ENCODE peak calls at places on chromosomes 16 and 17, in five cellular contexts. One of them, this sample, is unnamed.

GRCh38 chr16:55282441-55282840 is 41.6 kb upstream of the IRX6 start:
- DNase-seq in Peyer's patch: no peak
- DNase-seq in A549: no peak
- DNase-seq in heart left ventricle: no peak
- DNase-seq in cardiac muscle cell: no peak
- DNase-seq in this sample: no peak

GRCh38 chr17:32621612-32622312 is 135.0 kb downstream of the CDK5R1 start:
- DNase-seq in A549: no peak
- DNase-seq in Peyer's patch: no peak
- DNase-seq in heart left ventricle: no peak
- DNase-seq in cardiac muscle cell: no peak
- DNase-seq in this sample: no peak

GRCh38 chr16:89369266-89369895 is 121.0 kb downstream of the ANKRD11 start:
- DNase-seq in heart left ventricle: no peak
- DNase-seq in Peyer's patch: no peak
- DNase-seq in A549: no peak
- DNase-seq in cardiac muscle cell: no peak
- DNase-seq in this sample: no peak

GRCh38 chr17:13864551-13864950 is 204.8 kb upstream of the COX10 start:
- DNase-seq in heart left ventricle: no peak
- DNase-seq in cardiac muscle cell: no peak
- DNase-seq in A549: no peak
- DNase-seq in Peyer's patch: no peak
- DNase-seq in this sample: no peak

GRCh38 chr17:73261952-73262675 is 434 bp upstream of the CPSF4L start:
- DNase-seq in cardiac muscle cell: no peak
- DNase-seq in heart left ventricle: no peak
- DNase-seq in Peyer's patch: no peak
- DNase-seq in A549: no peak
- DNase-seq in this sample: no peak

GRCh38 chr17:39926588-39927100 is 757 bp downstream of the ORMDL3 start:
- DNase-seq in Peyer's patch: peak
- DNase-seq in cardiac muscle cell: peak
- DNase-seq in A549: peak
- DNase-seq in heart left ventricle: peak
- DNase-seq in this sample: peak

GRCh38 chr16:54241525-54241924 is 45.1 kb downstream of the IRX3 start:
- DNase-seq in Peyer's patch: no peak
- DNase-seq in cardiac muscle cell: no peak
- DNase-seq in A549: no peak
- DNase-seq in heart left ventricle: peak
- DNase-seq in this sample: no peak

GRCh38 chr16:29978564-29979270 is 5.0 kb downstream of the TAOK2 start:
- DNase-seq in A549: no peak
- DNase-seq in cardiac muscle cell: no peak
- DNase-seq in heart left ventricle: no peak
- DNase-seq in Peyer's patch: no peak
- DNase-seq in this sample: peak

GRCh38 chr16:9395958-9396359 is 304.5 kb downstream of the HAPSTR1 start:
- DNase-seq in heart left ventricle: no peak
- DNase-seq in A549: no peak
- DNase-seq in cardiac muscle cell: no peak
- DNase-seq in Peyer's patch: no peak
- DNase-seq in this sample: no peak

GRCh38 chr17:66655861-66656260 is 179.1 kb upstream of the CACNG5 start:
- DNase-seq in A549: no peak
- DNase-seq in heart left ventricle: no peak
- DNase-seq in cardiac muscle cell: no peak
- DNase-seq in Peyer's patch: no peak
- DNase-seq in this sample: no peak

GRCh38 chr16:14024300-14024699 is 46.8 kb upstream of the MRTFB start:
- DNase-seq in A549: no peak
- DNase-seq in heart left ventricle: no peak
- DNase-seq in cardiac muscle cell: no peak
- DNase-seq in Peyer's patch: no peak
- DNase-seq in this sample: no peak

GRCh38 chr16:57970971-57971370 is at the start of gene CNGB1:
- DNase-seq in A549: no peak
- DNase-seq in Peyer's patch: no peak
- DNase-seq in cardiac muscle cell: no peak
- DNase-seq in heart left ventricle: no peak
- DNase-seq in this sample: no peak

GRCh38 chr16:81713295-81713772 is 65.8 kb upstream of the PLCG2 start:
- DNase-seq in heart left ventricle: no peak
- DNase-seq in A549: no peak
- DNase-seq in cardiac muscle cell: no peak
- DNase-seq in Peyer's patch: no peak
- DNase-seq in this sample: no peak

GRCh38 chr16:84608281-84608680 is 9.6 kb downstream of the COTL1 start:
- DNase-seq in Peyer's patch: peak
- DNase-seq in A549: no peak
- DNase-seq in heart left ventricle: no peak
- DNase-seq in cardiac muscle cell: no peak
- DNase-seq in this sample: no peak

GRCh38 chr17:80259642-80260535 is 763 bp upstream of the RNF213 start:
- DNase-seq in heart left ventricle: peak
- DNase-seq in Peyer's patch: peak
- DNase-seq in cardiac muscle cell: peak
- DNase-seq in A549: peak
- DNase-seq in this sample: peak

GRCh38 chr17:38743556-38744171 is 4.5 kb downstream of the PCGF2 start:
- DNase-seq in heart left ventricle: no peak
- DNase-seq in cardiac muscle cell: no peak
- DNase-seq in A549: no peak
- DNase-seq in Peyer's patch: no peak
- DNase-seq in this sample: peak

GRCh38 chr16:49068224-49068623 is 213.4 kb downstream of the CBLN1 start:
- DNase-seq in heart left ventricle: no peak
- DNase-seq in Peyer's patch: no peak
- DNase-seq in A549: no peak
- DNase-seq in cardiac muscle cell: no peak
- DNase-seq in this sample: no peak

GRCh38 chr17:56756536-56756935 is 77.2 kb downstream of the C17orf67 start:
- DNase-seq in A549: peak
- DNase-seq in Peyer's patch: no peak
- DNase-seq in cardiac muscle cell: no peak
- DNase-seq in heart left ventricle: no peak
- DNase-seq in this sample: no peak

GRCh38 chr17:37476431-37477130 is 13.1 kb upstream of the DUSP14 start:
- DNase-seq in A549: no peak
- DNase-seq in heart left ventricle: peak
- DNase-seq in Peyer's patch: no peak
- DNase-seq in cardiac muscle cell: no peak
- DNase-seq in this sample: no peak

GRCh38 chr17:4673169-4673568 is 30.8 kb downstream of the PELP1 start:
- DNase-seq in Peyer's patch: no peak
- DNase-seq in A549: no peak
- DNase-seq in cardiac muscle cell: no peak
- DNase-seq in heart left ventricle: no peak
- DNase-seq in this sample: no peak

GRCh38 chr17:67125924-67126323 is 81.6 kb downstream of the CACNG1 start:
- DNase-seq in heart left ventricle: no peak
- DNase-seq in cardiac muscle cell: no peak
- DNase-seq in Peyer's patch: no peak
- DNase-seq in A549: no peak
- DNase-seq in this sample: no peak

GRCh38 chr17:46751425-46751824 is 67.1 kb downstream of the WNT3 start:
- DNase-seq in cardiac muscle cell: no peak
- DNase-seq in Peyer's patch: no peak
- DNase-seq in A549: no peak
- DNase-seq in heart left ventricle: no peak
- DNase-seq in this sample: no peak

GRCh38 chr17:58303981-58304734 is 23.4 kb upstream of the MPO start:
- DNase-seq in cardiac muscle cell: peak
- DNase-seq in heart left ventricle: peak
- DNase-seq in Peyer's patch: peak
- DNase-seq in A549: peak
- DNase-seq in this sample: no peak

GRCh38 chr17:82053556-82054263 is 2.0 kb downstream of the GPS1 start:
- DNase-seq in heart left ventricle: no peak
- DNase-seq in cardiac muscle cell: no peak
- DNase-seq in Peyer's patch: no peak
- DNase-seq in A549: no peak
- DNase-seq in this sample: peak

GRCh38 chr17:57619061-57619937 is 125.8 kb downstream of the CCDC182 start:
- DNase-seq in A549: no peak
- DNase-seq in cardiac muscle cell: no peak
- DNase-seq in heart left ventricle: no peak
- DNase-seq in Peyer's patch: no peak
- DNase-seq in this sample: no peak

GRCh38 chr16:81216706-81217105 is 21.8 kb upstream of the BCO1 start:
- DNase-seq in A549: no peak
- DNase-seq in heart left ventricle: no peak
- DNase-seq in Peyer's patch: no peak
- DNase-seq in cardiac muscle cell: no peak
- DNase-seq in this sample: no peak

GRCh38 chr17:61383689-61384201 is 15.9 kb upstream of the TBX2 start:
- DNase-seq in heart left ventricle: no peak
- DNase-seq in A549: no peak
- DNase-seq in cardiac muscle cell: no peak
- DNase-seq in Peyer's patch: no peak
- DNase-seq in this sample: peak

GRCh38 chr16:66926171-66926570 is 836 bp upstream of the RRAD start:
- DNase-seq in heart left ventricle: peak
- DNase-seq in cardiac muscle cell: no peak
- DNase-seq in Peyer's patch: no peak
- DNase-seq in A549: no peak
- DNase-seq in this sample: peak

GRCh38 chr16:69889295-69889964 is 61.7 kb upstream of the CLEC18A start:
- DNase-seq in Peyer's patch: no peak
- DNase-seq in A549: no peak
- DNase-seq in cardiac muscle cell: no peak
- DNase-seq in heart left ventricle: no peak
- DNase-seq in this sample: no peak

GRCh38 chr17:41048441-41048840 is 1.3 kb upstream of the KRTAP2-1 start:
- DNase-seq in A549: no peak
- DNase-seq in Peyer's patch: no peak
- DNase-seq in heart left ventricle: no peak
- DNase-seq in cardiac muscle cell: no peak
- DNase-seq in this sample: no peak

GRCh38 chr17:45060382-45060823 is 714 bp upstream of the NMT1 start:
- DNase-seq in Peyer's patch: no peak
- DNase-seq in A549: no peak
- DNase-seq in heart left ventricle: no peak
- DNase-seq in cardiac muscle cell: no peak
- DNase-seq in this sample: no peak

GRCh38 chr16:84387021-84387420 is 18.7 kb downstream of the ATP2C2 start:
- DNase-seq in A549: no peak
- DNase-seq in heart left ventricle: no peak
- DNase-seq in cardiac muscle cell: no peak
- DNase-seq in Peyer's patch: no peak
- DNase-seq in this sample: no peak

DNA sequence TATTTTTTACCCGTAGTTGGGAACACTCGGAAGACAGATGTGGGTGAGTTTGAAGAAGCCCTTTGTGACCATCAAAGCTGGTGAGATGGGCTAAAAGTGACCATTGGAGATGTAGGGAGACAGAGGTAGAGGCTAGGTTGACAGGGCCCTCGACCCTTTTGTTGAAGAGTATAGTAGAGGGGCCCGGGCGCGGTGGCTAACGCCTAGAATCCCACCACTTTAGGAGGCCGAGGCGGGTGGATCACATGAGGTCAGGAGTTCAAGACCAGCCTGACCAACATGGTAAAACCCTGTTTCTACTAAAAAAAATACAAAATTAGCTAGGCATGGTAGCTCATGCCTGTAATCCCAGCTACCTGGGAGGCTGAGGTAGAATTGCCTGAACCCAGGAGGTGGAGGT is 16.2 kb upstream of the NFATC3 start:
- DNase-seq in A549: no peak
- DNase-seq in cardiac muscle cell: no peak
- DNase-seq in Peyer's patch: no peak
- DNase-seq in heart left ventricle: no peak
- DNase-seq in this sample: no peak
- H3K27ac ChIP-seq in A549: no peak
- H3K27ac ChIP-seq in cardiac muscle cell: no peak
- H3K27ac ChIP-seq in Peyer's patch: no peak
- H3K27ac ChIP-seq in heart left ventricle: no peak
- H3K27ac ChIP-seq in this sample: no peak

GRCh38 chr16:68843482-68844210 is at the start of gene TANGO6:
- DNase-seq in heart left ventricle: peak
- DNase-seq in Peyer's patch: peak
- DNase-seq in A549: peak
- DNase-seq in cardiac muscle cell: peak
- DNase-seq in this sample: peak
- H3K27ac ChIP-seq in heart left ventricle: peak
- H3K27ac ChIP-seq in Peyer's patch: peak
- H3K27ac ChIP-seq in A549: peak
- H3K27ac ChIP-seq in cardiac muscle cell: peak
- H3K27ac ChIP-seq in this sample: peak

DNA sequence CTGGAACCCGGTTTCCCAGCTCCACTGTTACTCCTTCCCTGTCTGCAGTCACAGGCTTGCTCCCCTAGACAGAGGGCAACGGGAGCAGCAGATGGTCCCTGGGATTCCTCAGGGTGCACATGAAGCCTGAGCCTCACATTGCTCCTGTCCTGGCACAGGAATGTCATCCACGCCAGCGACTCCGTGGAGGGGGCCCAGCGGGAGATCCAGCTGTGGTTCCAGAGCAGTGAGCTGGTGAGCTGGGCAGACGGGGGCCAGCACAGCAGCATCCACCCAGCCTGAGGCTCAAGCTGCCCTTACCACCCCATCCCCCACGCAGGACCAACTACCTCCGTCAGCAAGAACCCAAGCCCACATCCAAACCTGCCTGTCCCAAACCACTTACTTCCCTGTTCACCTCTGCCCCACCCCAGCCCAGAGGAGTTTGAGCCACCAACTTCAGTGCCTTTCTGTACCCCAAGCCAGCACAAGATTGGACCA is 1.6 kb upstream of the DECR2 start:
- DNase-seq in Peyer's patch: no peak
- DNase-seq in A549: no peak
- DNase-seq in heart left ventricle: no peak
- DNase-seq in cardiac muscle cell: no peak
- DNase-seq in this sample: no peak
- H3K27ac ChIP-seq in Peyer's patch: peak
- H3K27ac ChIP-seq in A549: no peak
- H3K27ac ChIP-seq in heart left ventricle: no peak
- H3K27ac ChIP-seq in cardiac muscle cell: peak
- H3K27ac ChIP-seq in this sample: no peak

DNA sequence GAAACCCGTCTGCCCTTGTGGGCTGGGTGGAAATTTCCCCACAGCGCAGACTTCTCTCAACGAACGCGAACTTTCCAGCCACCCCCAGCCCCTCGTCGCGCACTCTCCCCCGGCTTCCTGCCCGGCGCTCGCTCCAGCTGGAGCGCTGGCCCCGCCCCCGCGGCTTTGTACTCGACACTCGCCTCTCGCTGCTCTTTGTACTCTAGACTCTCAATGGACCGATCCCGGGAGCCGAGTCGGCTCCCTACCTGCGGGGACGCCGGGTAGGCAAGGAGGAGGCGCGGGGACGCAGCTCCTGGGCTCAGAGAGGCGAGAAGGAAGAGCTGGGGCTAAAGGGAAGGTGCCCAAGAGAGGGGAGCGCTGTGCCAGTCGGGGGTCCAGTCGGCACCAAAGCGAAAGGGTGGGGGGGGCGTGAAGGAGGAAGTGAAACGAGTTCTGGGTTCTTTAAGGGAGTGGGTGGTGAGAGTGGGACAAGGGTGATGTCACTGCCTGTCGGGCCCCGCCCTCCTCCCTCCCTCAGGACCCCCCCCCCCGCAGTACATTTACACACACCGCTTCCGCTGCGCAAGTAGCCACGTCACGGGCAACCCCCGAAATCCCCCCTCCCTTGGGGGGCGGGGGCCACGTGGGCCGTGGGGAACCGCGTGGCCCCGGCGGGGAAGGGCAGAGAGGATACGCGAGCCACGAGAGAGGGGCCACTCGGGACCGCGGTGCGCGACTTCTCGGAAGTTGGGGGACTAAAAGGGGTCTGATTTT is 9.7 kb downstream of the KDM6B start:
- DNase-seq in A549: peak
- DNase-seq in Peyer's patch: peak
- DNase-seq in cardiac muscle cell: peak
- DNase-seq in heart left ventricle: peak
- DNase-seq in this sample: peak
- H3K27ac ChIP-seq in A549: peak
- H3K27ac ChIP-seq in Peyer's patch: peak
- H3K27ac ChIP-seq in cardiac muscle cell: peak
- H3K27ac ChIP-seq in heart left ventricle: peak
- H3K27ac ChIP-seq in this sample: peak